ENCODE peak calls at places on chromosomes 13 and 19, in ten cellular contexts. N is heart right ventricle, Y is fibroblast of mammary gland, X is psoas muscle, J is pancreas, A is Peyer's patch, T is vagina, R is fibroblast of pulmonary artery, Q is astrocyte, Z is thoracic aorta. C is an unnamed sample.

GRCh38 chr19:16326401-16327130 is 1.9 kb downstream of the KLF2 start:
- DNase-seq in N (no peak), Y (no peak), X (peak; percentile 40), J (no peak), A (peak; percentile 54), T (no peak), R (peak; percentile 61), Q (no peak), Z (no peak), C (peak; percentile 73)

GRCh38 chr13:79541426-79542049 is 60.6 kb downstream of the NDFIP2 start:
- DNase-seq in N (no peak), Y (peak; percentile 75), X (no peak), J (no peak), A (no peak), T (no peak), R (peak; percentile 87), Q (peak; percentile 36), Z (no peak), C (no peak)

GRCh38 chr13:84651288-84651687 is 769.0 kb upstream of the SLITRK1 start:
- DNase-seq in N (peak; percentile 24), Y (peak; percentile 94), X (no peak), J (peak; percentile 5), A (no peak), T (no peak), R (peak; percentile 85), Q (peak; percentile 88), Z (no peak), C (no peak)

GRCh38 chr13:35179494-35179893 is 237.4 kb downstream of the NBEA start:
- DNase-seq in N (no peak), Y (no peak), X (no peak), J (no peak), A (no peak), T (no peak), R (peak; percentile 45), Q (peak; percentile 35), Z (no peak), C (no peak)

GRCh38 chr13:106102776-106103175 is 432.7 kb downstream of the EFNB2 start:
- DNase-seq in N (no peak), Y (no peak), X (no peak), J (no peak), A (no peak), T (no peak), R (no peak), Q (no peak), Z (no peak), C (no peak)

GRCh38 chr19:33734913-33735312 is 61.8 kb upstream of the KCTD15 start:
- DNase-seq in N (peak; percentile 53), Y (no peak), X (no peak), J (peak; percentile 10), A (no peak), T (no peak), R (no peak), Q (no peak), Z (no peak), C (no peak)

GRCh38 chr19:32464279-32464678 is 58.7 kb downstream of the DPY19L3 start:
- DNase-seq in N (no peak), Y (peak; percentile 18), X (no peak), J (no peak), A (no peak), T (no peak), R (peak; percentile 36), Q (no peak), Z (no peak), C (no peak)

GRCh38 chr13:27924529-27925141 is 4.8 kb downstream of the PDX1 start:
- DNase-seq in N (no peak), Y (no peak), X (no peak), J (no peak), A (no peak), T (no peak), R (no peak), Q (no peak), Z (no peak), C (no peak)

GRCh38 chr13:48731957-48732569 is 78.3 kb downstream of the CYSLTR2 start:
- DNase-seq in N (no peak), Y (peak; percentile 49), X (peak; percentile 37), J (peak; percentile 24), A (peak; percentile 22), T (no peak), R (peak; percentile 35), Q (no peak), Z (no peak), C (peak; percentile 74)

GRCh38 chr19:35718345-35719041 is 690 bp downstream of the KMT2B start:
- DNase-seq in N (peak; percentile 40), Y (no peak), X (peak; percentile 40), J (peak; percentile 56), A (peak; percentile 32), T (no peak), R (peak; percentile 8), Q (no peak), Z (no peak), C (peak; percentile 68)

GRCh38 chr19:35344511-35345031 is 3.1 kb upstream of the FFAR1 start:
- DNase-seq in N (no peak), Y (no peak), X (no peak), J (no peak), A (peak; percentile 9), T (peak; percentile 40), R (no peak), Q (no peak), Z (no peak), C (no peak)

GRCh38 chr13:96925869-96926628 is 68.2 kb downstream of the OXGR1 start:
- DNase-seq in N (no peak), Y (no peak), X (no peak), J (peak; percentile 5), A (no peak), T (no peak), R (no peak), Q (no peak), Z (no peak), C (no peak)

GRCh38 chr13:101989798-101990350 is 412.0 kb downstream of the FGF14 start:
- DNase-seq in N (no peak), Y (peak; percentile 60), X (no peak), J (no peak), A (no peak), T (no peak), R (no peak), Q (no peak), Z (no peak), C (no peak)

GRCh38 chr13:113822956-113823744 is 40.7 kb downstream of the GAS6 start:
- DNase-seq in N (no peak), Y (no peak), X (no peak), J (no peak), A (no peak), T (no peak), R (no peak), Q (no peak), Z (no peak), C (no peak)

GRCh38 chr13:59337070-59337469 is 826.7 kb downstream of the DIAPH3 start:
- DNase-seq in N (peak; percentile 28), Y (no peak), X (no peak), J (no peak), A (no peak), T (no peak), R (peak; percentile 79), Q (no peak), Z (no peak), C (no peak)

GRCh38 chr19:53772943-53773342 is 51.2 kb downstream of the NLRP12 start:
- DNase-seq in N (peak; percentile 38), Y (peak; percentile 62), X (no peak), J (peak; percentile 4), A (peak; percentile 39), T (no peak), R (peak; percentile 73), Q (peak; percentile 40), Z (peak; percentile 9), C (no peak)

GRCh38 chr13:38687246-38688229 is 661 bp downstream of the FREM2 start:
- DNase-seq in N (no peak), Y (peak; percentile 5), X (no peak), J (no peak), A (no peak), T (no peak), R (no peak), Q (peak; percentile 0), Z (no peak), C (no peak)
- H3K4me3 ChIP-seq in N (peak overlapping the region; percentile 35), Y (no peak overlapping the region), X (peak overlapping the region; percentile 89), J (peak overlapping the region; percentile 75), A (no peak overlapping the region), T (peak overlapping the region; percentile 48), R (peak overlapping the region; percentile 32), Q (peak overlapping the region; percentile 54), Z (peak overlapping the region; percentile 60), C (peak overlapping the region; percentile 34)

DNA sequence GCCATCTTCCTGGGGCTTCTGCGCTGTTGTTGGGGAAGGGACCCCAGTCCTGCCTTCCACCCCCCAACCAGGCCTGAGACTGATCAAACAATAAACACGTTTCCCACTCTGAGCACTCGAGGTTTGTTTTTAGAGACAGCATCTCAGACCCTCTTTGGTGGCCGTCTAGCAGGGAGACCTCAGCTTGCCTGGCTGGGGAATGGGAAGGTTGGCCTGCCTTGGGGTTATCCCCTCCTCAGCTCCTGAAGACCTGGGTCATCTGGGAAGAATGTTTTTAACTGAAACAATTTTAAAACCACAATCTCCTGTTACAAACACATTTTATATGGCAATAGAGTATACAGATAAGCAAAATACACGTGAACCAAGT is 2.0 kb downstream of the ZNF581 start:
- DNase-seq in N (no peak), Y (no peak), X (no peak), J (no peak), A (no peak), T (no peak), R (no peak), Q (no peak), Z (no peak), C (no peak)
- H3K4me3 ChIP-seq in N (no peak overlapping the region), Y (no peak overlapping the region), X (no peak overlapping the region), J (no peak overlapping the region), A (no peak overlapping the region), T (no peak overlapping the region), R (no peak overlapping the region), Q (no peak overlapping the region), Z (no peak overlapping the region), C (no peak overlapping the region)

GRCh38 chr19:3433805-3434540 is 46.4 kb downstream of the SMIM24 start:
- DNase-seq in N (no peak), Y (no peak), X (no peak), J (no peak), A (no peak), T (no peak), R (no peak), Q (no peak), Z (no peak), C (no peak)
- H3K4me3 ChIP-seq in N (no peak overlapping the region), Y (no peak overlapping the region), X (peak overlapping the region; percentile 62), J (no peak overlapping the region), A (peak overlapping the region; percentile 63), T (no peak overlapping the region), R (no peak overlapping the region), Q (no peak overlapping the region), Z (peak overlapping the region; percentile 69), C (no peak overlapping the region)

DNA sequence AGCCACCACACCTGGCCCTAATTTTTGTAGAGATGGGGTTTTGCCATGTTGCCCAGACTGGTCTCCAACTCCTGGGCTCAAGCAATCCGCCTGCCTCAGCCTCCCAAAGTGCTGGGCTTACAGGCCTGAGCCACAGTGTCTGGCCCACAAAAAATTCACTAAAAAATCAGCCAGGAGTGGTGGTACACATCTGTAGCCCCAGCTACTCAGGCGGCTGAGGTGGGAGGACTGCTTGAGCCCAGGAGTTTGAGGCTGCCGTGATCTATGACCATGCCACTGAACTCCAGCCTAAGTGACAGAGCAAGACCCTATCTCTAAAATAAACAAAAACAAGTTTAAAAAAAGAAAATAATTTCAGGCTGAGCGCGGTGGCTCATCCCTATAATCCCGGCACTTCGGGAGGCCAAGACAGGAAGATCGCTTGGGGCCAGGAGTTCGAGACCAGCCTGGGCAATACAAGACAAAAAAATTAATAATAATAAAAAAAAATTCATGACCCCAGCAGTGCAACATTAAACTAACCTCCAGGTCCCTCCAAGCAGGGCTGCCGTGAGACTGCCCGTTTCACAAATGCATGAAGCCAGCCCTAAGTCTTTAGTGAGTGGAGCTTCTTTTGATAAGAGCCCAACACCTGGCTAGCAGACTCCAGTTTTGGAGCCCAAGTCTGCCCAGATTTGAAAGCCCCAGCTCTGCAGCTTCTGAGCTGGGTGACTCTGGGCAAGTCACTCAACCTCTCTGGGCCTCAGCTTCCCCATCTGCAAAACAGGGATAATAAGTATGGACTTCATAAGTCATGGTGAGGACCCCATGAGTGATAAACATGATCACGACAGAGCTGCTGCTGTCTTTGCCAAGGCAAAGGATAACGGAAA is 38.6 kb upstream of the NANOS3 start:
- DNase-seq in N (no peak), Y (no peak), X (no peak), J (no peak), A (no peak), T (no peak), R (no peak), Q (no peak), Z (no peak), C (no peak)
- H3K4me3 ChIP-seq in N (peak overlapping the region; percentile 99), Y (peak overlapping the region; percentile 88), X (peak overlapping the region; percentile 99), J (peak overlapping the region; percentile 92), A (peak overlapping the region; percentile 92), T (peak overlapping the region; percentile 98), R (peak overlapping the region; percentile 88), Q (peak overlapping the region; percentile 81), Z (peak overlapping the region; percentile 96), C (peak overlapping the region; percentile 99)

C was measured in heart left ventricle.